ENCODE peak calls at places on chromosomes 5 and 9, in five cellular contexts. Q is midbrain; D is activated naive CD8-positive, alpha-beta T cell treated with anti-CD3 and anti-CD28 coated beads for 36 hours; R is glomerular endothelial cell; X is aorta. I is an unnamed sample.

GRCh38 chr5:126139773-126140172 is 283.4 kb upstream of the GRAMD2B start:
- DNase-seq in Q (no peak), R (no peak), X (no peak), D (no peak), I (no peak)

GRCh38 chr9:6739218-6739617 is 18.6 kb upstream of the KDM4C start:
- DNase-seq in X (no peak), D (no peak), Q (peak), R (no peak), I (no peak)

GRCh38 chr9:3912817-3913216 is 387.0 kb upstream of the RFX3 start:
- DNase-seq in X (no peak), R (no peak), D (no peak), Q (no peak), I (no peak)

GRCh38 chr9:115964710-115965347 is 188.8 kb upstream of the PAPPA start:
- DNase-seq in Q (no peak), D (no peak), R (no peak), X (no peak), I (no peak)

GRCh38 chr9:121895836-121896544 is 197.1 kb downstream of the TTLL11 start:
- DNase-seq in R (no peak), Q (no peak), D (no peak), X (no peak), I (no peak)

GRCh38 chr5:36637101-36637500 is 30.7 kb downstream of the SLC1A3 start:
- DNase-seq in X (no peak), D (no peak), R (no peak), Q (no peak), I (no peak)

GRCh38 chr9:136576269-136576626 is 30.4 kb upstream of the NOTCH1 start:
- DNase-seq in Q (no peak), X (peak), R (no peak), D (no peak), I (no peak)

GRCh38 chr9:132011896-132012295 is 67.8 kb downstream of the MED27 start:
- DNase-seq in X (no peak), Q (no peak), R (no peak), D (no peak), I (no peak)

GRCh38 chr9:100011062-100011681 is 87.6 kb downstream of the ERP44 start:
- DNase-seq in X (no peak), D (peak), Q (peak), R (peak), I (no peak)

GRCh38 chr5:137734962-137735530 is 843 bp downstream of the KLHL3 start:
- DNase-seq in R (no peak), D (peak), X (peak), Q (peak), I (no peak)

GRCh38 chr5:123151227-123151951 is 62.3 kb downstream of the PRDM6 start:
- DNase-seq in X (no peak), Q (no peak), R (no peak), D (no peak), I (no peak)

GRCh38 chr9:16729656-16730055 is 140.8 kb downstream of the BNC2 start:
- DNase-seq in R (no peak), Q (no peak), D (no peak), X (no peak), I (no peak)

GRCh38 chr5:119105971-119106370 is 35.1 kb downstream of the DMXL1 start:
- DNase-seq in X (no peak), Q (peak), D (no peak), R (no peak), I (peak)

GRCh38 chr9:107024193-107024592 is 161.2 kb downstream of the ZNF462 start:
- DNase-seq in Q (no peak), R (no peak), X (no peak), D (no peak), I (no peak)

GRCh38 chr9:4671737-4672136 is 5.5 kb upstream of the SPATA6L start:
- DNase-seq in X (no peak), R (no peak), Q (no peak), D (no peak), I (no peak)

GRCh38 chr5:169389318-169389717 is 88.4 kb upstream of the SLIT3 start:
- DNase-seq in Q (no peak), D (no peak), X (no peak), R (no peak), I (no peak)

GRCh38 chr5:160165137-160166068 is 46.2 kb upstream of the PWWP2A start:
- DNase-seq in Q (peak), R (peak), D (peak), X (peak), I (peak)

GRCh38 chr9:5743109-5743508 is 89.8 kb downstream of the ERMP1 start:
- DNase-seq in Q (no peak), X (no peak), R (no peak), D (no peak), I (no peak)

GRCh38 chr5:65172486-65173129 is 309.1 kb downstream of the ADAMTS6 start:
- DNase-seq in Q (no peak), R (no peak), D (peak), X (no peak), I (no peak)

GRCh38 chr9:105054488-105054887 is 126.5 kb upstream of the ABCA1 start:
- DNase-seq in R (no peak), X (no peak), D (no peak), Q (no peak), I (no peak)

GRCh38 chr9:5886114-5886939 is 4.4 kb upstream of the MLANA start:
- DNase-seq in R (no peak), X (peak), Q (peak), D (peak), I (peak)

GRCh38 chr9:80787636-80788035 is 901.7 kb downstream of the TLE1 start:
- DNase-seq in R (no peak), Q (no peak), D (no peak), X (no peak), I (no peak)

GRCh38 chr9:95750725-95751644 is 124.5 kb upstream of the ERCC6L2 start:
- DNase-seq in R (no peak), Q (no peak), X (no peak), D (peak), I (no peak)

GRCh38 chr9:78004478-78005229 is 27.0 kb downstream of the GNAQ start:
- DNase-seq in D (no peak), Q (no peak), R (no peak), X (no peak), I (no peak)